ENCODE peak calls at places on chromosomes 2 and 18, in seven cellular contexts. One of them, this sample, is unnamed.

GRCh38 chr2:130373808-130374365 is 18.0 kb downstream of the PTPN18 start:
- DNase-seq in mesenteric fat pad: peak
- DNase-seq in AG08396: no peak
- DNase-seq in transverse colon: no peak
- DNase-seq in GM03348: no peak
- DNase-seq in NCI-H748 treated with DMSO at 0.1 percent for 48 hours: no peak
- DNase-seq in ovary: no peak
- DNase-seq in this sample: no peak

GRCh38 chr18:44356566-44357157 is 324.0 kb upstream of the SETBP1 start:
- DNase-seq in AG08396: no peak
- DNase-seq in mesenteric fat pad: no peak
- DNase-seq in GM03348: no peak
- DNase-seq in transverse colon: no peak
- DNase-seq in NCI-H748 treated with DMSO at 0.1 percent for 48 hours: no peak
- DNase-seq in ovary: no peak
- DNase-seq in this sample: no peak

GRCh38 chr2:188695953-188696352 is 278.2 kb upstream of the COL3A1 start:
- DNase-seq in transverse colon: no peak
- DNase-seq in NCI-H748 treated with DMSO at 0.1 percent for 48 hours: no peak
- DNase-seq in AG08396: peak
- DNase-seq in ovary: no peak
- DNase-seq in mesenteric fat pad: no peak
- DNase-seq in GM03348: peak
- DNase-seq in this sample: no peak

GRCh38 chr2:206240335-206240734 is 34.1 kb upstream of the ZDBF2 start:
- DNase-seq in ovary: no peak
- DNase-seq in AG08396: no peak
- DNase-seq in NCI-H748 treated with DMSO at 0.1 percent for 48 hours: no peak
- DNase-seq in mesenteric fat pad: no peak
- DNase-seq in transverse colon: no peak
- DNase-seq in GM03348: no peak
- DNase-seq in this sample: peak

GRCh38 chr2:85243101-85244072 is 84.4 kb downstream of the TGOLN2 start:
- DNase-seq in ovary: no peak
- DNase-seq in GM03348: no peak
- DNase-seq in NCI-H748 treated with DMSO at 0.1 percent for 48 hours: no peak
- DNase-seq in AG08396: peak
- DNase-seq in mesenteric fat pad: peak
- DNase-seq in transverse colon: peak
- DNase-seq in this sample: peak

GRCh38 chr2:236343400-236344161 is 79.4 kb upstream of the ASB18 start:
- DNase-seq in GM03348: peak
- DNase-seq in NCI-H748 treated with DMSO at 0.1 percent for 48 hours: peak
- DNase-seq in transverse colon: peak
- DNase-seq in AG08396: peak
- DNase-seq in ovary: peak
- DNase-seq in mesenteric fat pad: no peak
- DNase-seq in this sample: peak

GRCh38 chr2:241608881-241609280 is 28.1 kb downstream of the THAP4 start:
- DNase-seq in mesenteric fat pad: no peak
- DNase-seq in NCI-H748 treated with DMSO at 0.1 percent for 48 hours: no peak
- DNase-seq in transverse colon: no peak
- DNase-seq in ovary: no peak
- DNase-seq in GM03348: no peak
- DNase-seq in AG08396: no peak
- DNase-seq in this sample: no peak

GRCh38 chr18:3281456-3282400 is 19.8 kb downstream of the MYL12B start:
- DNase-seq in NCI-H748 treated with DMSO at 0.1 percent for 48 hours: peak
- DNase-seq in transverse colon: no peak
- DNase-seq in AG08396: peak
- DNase-seq in ovary: no peak
- DNase-seq in mesenteric fat pad: no peak
- DNase-seq in GM03348: peak
- DNase-seq in this sample: no peak

GRCh38 chr18:74530584-74530862 is 3.8 kb upstream of the CNDP1 start:
- DNase-seq in ovary: no peak
- DNase-seq in NCI-H748 treated with DMSO at 0.1 percent for 48 hours: no peak
- DNase-seq in AG08396: no peak
- DNase-seq in mesenteric fat pad: no peak
- DNase-seq in transverse colon: no peak
- DNase-seq in GM03348: no peak
- DNase-seq in this sample: no peak

GRCh38 chr18:59386909-59387515 is 27.9 kb upstream of the LMAN1 start:
- DNase-seq in mesenteric fat pad: no peak
- DNase-seq in GM03348: no peak
- DNase-seq in transverse colon: no peak
- DNase-seq in AG08396: no peak
- DNase-seq in NCI-H748 treated with DMSO at 0.1 percent for 48 hours: peak
- DNase-seq in ovary: no peak
- DNase-seq in this sample: no peak

GRCh38 chr2:98508690-98509054 is 64.0 kb downstream of the INPP4A start:
- DNase-seq in AG08396: no peak
- DNase-seq in NCI-H748 treated with DMSO at 0.1 percent for 48 hours: no peak
- DNase-seq in ovary: no peak
- DNase-seq in mesenteric fat pad: no peak
- DNase-seq in GM03348: no peak
- DNase-seq in transverse colon: peak
- DNase-seq in this sample: no peak

GRCh38 chr2:1686784-1687105 is 57.6 kb downstream of the PXDN start:
- DNase-seq in NCI-H748 treated with DMSO at 0.1 percent for 48 hours: no peak
- DNase-seq in AG08396: no peak
- DNase-seq in ovary: no peak
- DNase-seq in mesenteric fat pad: no peak
- DNase-seq in GM03348: no peak
- DNase-seq in transverse colon: no peak
- DNase-seq in this sample: no peak

GRCh38 chr2:180559766-180560165 is 420.6 kb upstream of the UBE2E3 start:
- DNase-seq in mesenteric fat pad: no peak
- DNase-seq in AG08396: no peak
- DNase-seq in ovary: no peak
- DNase-seq in transverse colon: no peak
- DNase-seq in GM03348: peak
- DNase-seq in NCI-H748 treated with DMSO at 0.1 percent for 48 hours: no peak
- DNase-seq in this sample: no peak

GRCh38 chr18:72868666-72869661 is 1.2 kb upstream of the NETO1 start:
- DNase-seq in AG08396: peak
- DNase-seq in transverse colon: no peak
- DNase-seq in GM03348: peak
- DNase-seq in ovary: no peak
- DNase-seq in mesenteric fat pad: no peak
- DNase-seq in NCI-H748 treated with DMSO at 0.1 percent for 48 hours: peak
- DNase-seq in this sample: no peak

GRCh38 chr2:216985658-216986141 is 125.8 kb upstream of the TNP1 start:
- DNase-seq in transverse colon: no peak
- DNase-seq in AG08396: no peak
- DNase-seq in mesenteric fat pad: no peak
- DNase-seq in NCI-H748 treated with DMSO at 0.1 percent for 48 hours: peak
- DNase-seq in ovary: no peak
- DNase-seq in GM03348: no peak
- DNase-seq in this sample: no peak

GRCh38 chr2:151071906-151072305 is 189.8 kb downstream of the RBM43 start:
- DNase-seq in mesenteric fat pad: no peak
- DNase-seq in GM03348: no peak
- DNase-seq in ovary: no peak
- DNase-seq in NCI-H748 treated with DMSO at 0.1 percent for 48 hours: no peak
- DNase-seq in transverse colon: no peak
- DNase-seq in AG08396: no peak
- DNase-seq in this sample: no peak

GRCh38 chr2:86143307-86143706 is 37.3 kb downstream of the PTCD3 start:
- DNase-seq in mesenteric fat pad: no peak
- DNase-seq in transverse colon: no peak
- DNase-seq in NCI-H748 treated with DMSO at 0.1 percent for 48 hours: no peak
- DNase-seq in ovary: no peak
- DNase-seq in GM03348: no peak
- DNase-seq in AG08396: no peak
- DNase-seq in this sample: no peak

GRCh38 chr2:85925216-85925671 is 36.5 kb upstream of the ST3GAL5 start:
- DNase-seq in AG08396: no peak
- DNase-seq in NCI-H748 treated with DMSO at 0.1 percent for 48 hours: no peak
- DNase-seq in ovary: no peak
- DNase-seq in mesenteric fat pad: no peak
- DNase-seq in transverse colon: no peak
- DNase-seq in GM03348: no peak
- DNase-seq in this sample: no peak

GRCh38 chr2:191247381-191248057 is 2.3 kb downstream of the MYO1B start:
- DNase-seq in GM03348: peak
- DNase-seq in transverse colon: no peak
- DNase-seq in ovary: no peak
- DNase-seq in AG08396: peak
- DNase-seq in NCI-H748 treated with DMSO at 0.1 percent for 48 hours: no peak
- DNase-seq in mesenteric fat pad: no peak
- DNase-seq in this sample: peak

GRCh38 chr2:191038741-191039140 is 24.8 kb upstream of the STAT1 start:
- DNase-seq in mesenteric fat pad: no peak
- DNase-seq in ovary: no peak
- DNase-seq in NCI-H748 treated with DMSO at 0.1 percent for 48 hours: no peak
- DNase-seq in AG08396: no peak
- DNase-seq in GM03348: no peak
- DNase-seq in transverse colon: no peak
- DNase-seq in this sample: no peak

GRCh38 chr2:240374085-240374907 is 61.2 kb upstream of the GPC1 start:
- DNase-seq in mesenteric fat pad: no peak
- DNase-seq in GM03348: peak
- DNase-seq in AG08396: peak
- DNase-seq in ovary: peak
- DNase-seq in transverse colon: peak
- DNase-seq in NCI-H748 treated with DMSO at 0.1 percent for 48 hours: no peak
- DNase-seq in this sample: peak

GRCh38 chr2:25617948-25618646 is 55.3 kb downstream of the DTNB start:
- DNase-seq in AG08396: peak
- DNase-seq in NCI-H748 treated with DMSO at 0.1 percent for 48 hours: no peak
- DNase-seq in GM03348: peak
- DNase-seq in mesenteric fat pad: no peak
- DNase-seq in transverse colon: no peak
- DNase-seq in ovary: no peak
- DNase-seq in this sample: peak

GRCh38 chr2:102010767-102011351 is 19.1 kb downstream of the IL1R2 start:
- DNase-seq in NCI-H748 treated with DMSO at 0.1 percent for 48 hours: no peak
- DNase-seq in transverse colon: no peak
- DNase-seq in GM03348: no peak
- DNase-seq in AG08396: no peak
- DNase-seq in mesenteric fat pad: no peak
- DNase-seq in ovary: no peak
- DNase-seq in this sample: no peak

GRCh38 chr2:102735431-102736130 is 26.2 kb upstream of the TMEM182 start:
- DNase-seq in GM03348: peak
- DNase-seq in mesenteric fat pad: no peak
- DNase-seq in NCI-H748 treated with DMSO at 0.1 percent for 48 hours: peak
- DNase-seq in AG08396: no peak
- DNase-seq in transverse colon: peak
- DNase-seq in ovary: no peak
- DNase-seq in this sample: no peak

GRCh38 chr18:76349067-76349715 is 145.9 kb downstream of the ZNF516 start:
- DNase-seq in transverse colon: peak
- DNase-seq in NCI-H748 treated with DMSO at 0.1 percent for 48 hours: peak
- DNase-seq in GM03348: peak
- DNase-seq in ovary: peak
- DNase-seq in mesenteric fat pad: no peak
- DNase-seq in AG08396: peak
- DNase-seq in this sample: peak

GRCh38 chr2:221461911-221462310 is 110.2 kb downstream of the EPHA4 start:
- DNase-seq in ovary: no peak
- DNase-seq in NCI-H748 treated with DMSO at 0.1 percent for 48 hours: no peak
- DNase-seq in AG08396: no peak
- DNase-seq in transverse colon: no peak
- DNase-seq in mesenteric fat pad: no peak
- DNase-seq in GM03348: peak
- DNase-seq in this sample: no peak

GRCh38 chr2:207008105-207008990 is 69.0 kb downstream of the CPO start:
- DNase-seq in transverse colon: no peak
- DNase-seq in NCI-H748 treated with DMSO at 0.1 percent for 48 hours: no peak
- DNase-seq in GM03348: peak
- DNase-seq in AG08396: peak
- DNase-seq in mesenteric fat pad: no peak
- DNase-seq in ovary: no peak
- DNase-seq in this sample: peak

GRCh38 chr2:238487134-238487533 is 60.4 kb downstream of the ASB1 start:
- DNase-seq in ovary: no peak
- DNase-seq in AG08396: no peak
- DNase-seq in NCI-H748 treated with DMSO at 0.1 percent for 48 hours: no peak
- DNase-seq in mesenteric fat pad: no peak
- DNase-seq in transverse colon: no peak
- DNase-seq in GM03348: no peak
- DNase-seq in this sample: no peak

GRCh38 chr18:24894880-24895279 is 434.4 kb downstream of the HRH4 start:
- DNase-seq in GM03348: no peak
- DNase-seq in AG08396: no peak
- DNase-seq in transverse colon: no peak
- DNase-seq in NCI-H748 treated with DMSO at 0.1 percent for 48 hours: no peak
- DNase-seq in ovary: no peak
- DNase-seq in mesenteric fat pad: no peak
- DNase-seq in this sample: no peak

GRCh38 chr2:225274751-225275150 is 124.8 kb upstream of the NYAP2 start:
- DNase-seq in NCI-H748 treated with DMSO at 0.1 percent for 48 hours: no peak
- DNase-seq in AG08396: no peak
- DNase-seq in ovary: no peak
- DNase-seq in GM03348: no peak
- DNase-seq in mesenteric fat pad: no peak
- DNase-seq in transverse colon: no peak
- DNase-seq in this sample: peak

GRCh38 chr2:162198239-162198638 is 45.0 kb downstream of the FAP start:
- DNase-seq in transverse colon: no peak
- DNase-seq in NCI-H748 treated with DMSO at 0.1 percent for 48 hours: no peak
- DNase-seq in ovary: no peak
- DNase-seq in mesenteric fat pad: no peak
- DNase-seq in GM03348: no peak
- DNase-seq in AG08396: no peak
- DNase-seq in this sample: no peak